ENCODE peak calls at places on chromosomes 3 and 15, in ten cellular contexts. V is psoas muscle, G is stomach, J is astrocyte of the spinal cord, K is right cardiac atrium, M is retinal pigment epithelial cell, Y is MM.1S, O is body of pancreas, T is adrenal gland, L is NB4. F is an unnamed sample.

GRCh38 chr3:14503033-14503705 is 37.0 kb downstream of the GRIP2 start:
- DNase-seq in V (no peak), G (no peak), J (no peak), K (no peak), M (no peak), Y (no peak), O (no peak), T (no peak), L (no peak), F (no peak)

GRCh38 chr3:128917291-128917690 is 37.9 kb downstream of the ACAD9 start:
- DNase-seq in V (no peak), G (no peak), J (no peak), K (no peak), M (no peak), Y (no peak), O (no peak), T (no peak), L (no peak), F (no peak)

GRCh38 chr15:35674873-35675781 is 129.2 kb upstream of the DPH6 start:
- DNase-seq in V (no peak), G (no peak), J (peak; percentile 75), K (no peak), M (no peak), Y (no peak), O (no peak), T (no peak), L (no peak), F (no peak)

GRCh38 chr3:40208251-40208650 is 101.3 kb upstream of the EIF1B start:
- DNase-seq in V (no peak), G (no peak), J (no peak), K (no peak), M (no peak), Y (no peak), O (no peak), T (no peak), L (no peak), F (no peak)

GRCh38 chr3:63791974-63792373 is 27.1 kb upstream of the C3orf49 start:
- DNase-seq in V (no peak), G (no peak), J (peak; percentile 36), K (no peak), M (peak; percentile 22), Y (no peak), O (no peak), T (no peak), L (peak; percentile 25), F (no peak)

GRCh38 chr15:101088788-101089578 is 162.9 kb downstream of the CHSY1 start:
- DNase-seq in V (peak; percentile 78), G (peak; percentile 84), J (peak; percentile 50), K (peak; percentile 76), M (no peak), Y (peak; percentile 64), O (peak; percentile 82), T (peak; percentile 83), L (peak; percentile 68), F (peak; percentile 83)

GRCh38 chr3:6862880-6863195 is 1.9 kb downstream of the GRM7 start:
- DNase-seq in V (no peak), G (no peak), J (no peak), K (no peak), M (no peak), Y (no peak), O (no peak), T (no peak), L (no peak), F (no peak)

GRCh38 chr15:100919481-100920405 is 586 bp downstream of the LRRK1 start:
- DNase-seq in V (peak; percentile 36), G (no peak), J (peak; percentile 20), K (peak; percentile 31), M (no peak), Y (peak; percentile 37), O (peak; percentile 41), T (no peak), L (peak; percentile 63), F (no peak)

GRCh38 chr15:61331019-61331418 is 101.9 kb upstream of the RORA start:
- DNase-seq in V (no peak), G (no peak), J (no peak), K (no peak), M (no peak), Y (no peak), O (no peak), T (no peak), L (no peak), F (no peak)

GRCh38 chr3:99651561-99651960 is 13.2 kb downstream of the COL8A1 start:
- DNase-seq in V (peak; percentile 46), G (no peak), J (peak; percentile 77), K (peak; percentile 52), M (no peak), Y (no peak), O (peak; percentile 12), T (peak; percentile 51), L (no peak), F (no peak)

GRCh38 chr3:29247088-29247745 is 33.7 kb upstream of the RBMS3 start:
- DNase-seq in V (no peak), G (no peak), J (no peak), K (no peak), M (no peak), Y (peak; percentile 9), O (no peak), T (no peak), L (no peak), F (no peak)

GRCh38 chr15:64566629-64567427 is 106.5 kb downstream of the ZNF609 start:
- DNase-seq in V (no peak), G (no peak), J (no peak), K (no peak), M (no peak), Y (no peak), O (no peak), T (no peak), L (peak; percentile 45), F (no peak)

GRCh38 chr15:77440378-77440999 is 19.8 kb downstream of the HMG20A start:
- DNase-seq in V (no peak), G (no peak), J (peak; percentile 69), K (no peak), M (no peak), Y (peak; percentile 67), O (no peak), T (no peak), L (no peak), F (no peak)

GRCh38 chr3:31213869-31214486 is 318.7 kb upstream of the STT3B start:
- DNase-seq in V (no peak), G (no peak), J (no peak), K (no peak), M (no peak), Y (peak; percentile 53), O (no peak), T (no peak), L (peak; percentile 91), F (no peak)
- H3K4me3 ChIP-seq in V (no peak overlapping the region), G (no peak overlapping the region), J (no peak overlapping the region), K (no peak overlapping the region), M (no peak overlapping the region), Y (no peak overlapping the region), O (no peak overlapping the region), T (no peak overlapping the region), L (no peak overlapping the region), F (no peak overlapping the region)

DNA sequence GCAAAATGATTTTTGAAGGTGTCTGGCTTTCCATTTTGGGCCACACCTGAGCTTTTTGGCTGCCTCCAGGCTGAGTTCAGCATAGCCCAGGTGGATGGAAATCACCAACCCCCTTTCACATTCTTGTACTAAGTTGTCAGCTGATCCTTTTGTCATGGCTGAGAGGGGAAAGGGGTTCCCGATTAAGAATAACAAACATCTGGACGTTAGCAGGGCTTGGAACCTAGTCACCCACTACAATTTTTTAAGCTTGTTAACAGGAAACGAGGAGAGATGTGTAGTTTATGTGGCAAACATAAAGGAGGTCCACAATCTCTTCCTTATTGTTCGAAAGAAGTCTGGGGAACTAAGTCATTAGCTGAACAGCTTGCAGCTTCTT is 4.9 kb downstream of the NR2F2 start:
- DNase-seq in V (no peak), G (no peak), J (peak; percentile 40), K (no peak), M (no peak), Y (no peak), O (no peak), T (no peak), L (no peak), F (no peak)
- H3K4me3 ChIP-seq in V (peak overlapping the region; percentile 92), G (peak overlapping the region; percentile 80), J (peak overlapping the region; percentile 99), K (peak overlapping the region; percentile 96), M (peak overlapping the region; percentile 96), Y (no peak overlapping the region), O (peak overlapping the region; percentile 13), T (peak overlapping the region; percentile 91), L (peak overlapping the region; percentile 94), F (peak overlapping the region; percentile 95)

GRCh38 chr15:92745845-92746271 is 90.3 kb upstream of the FAM174B start:
- DNase-seq in V (no peak), G (no peak), J (no peak), K (no peak), M (no peak), Y (no peak), O (peak; percentile 67), T (no peak), L (no peak), F (no peak)
- H3K4me3 ChIP-seq in V (no peak overlapping the region), G (no peak overlapping the region), J (no peak overlapping the region), K (no peak overlapping the region), M (no peak overlapping the region), Y (no peak overlapping the region), O (no peak overlapping the region), T (no peak overlapping the region), L (no peak overlapping the region), F (no peak overlapping the region)

GRCh38 chr3:149131594-149131993 is 2.2 kb downstream of the HPS3 start:
- DNase-seq in V (no peak), G (no peak), J (no peak), K (no peak), M (no peak), Y (no peak), O (no peak), T (no peak), L (no peak), F (no peak)
- H3K4me3 ChIP-seq in V (no peak overlapping the region), G (no peak overlapping the region), J (no peak overlapping the region), K (peak overlapping the region; percentile 9), M (peak overlapping the region; percentile 71), Y (no peak overlapping the region), O (no peak overlapping the region), T (no peak overlapping the region), L (peak overlapping the region; percentile 99), F (no peak overlapping the region)

DNA sequence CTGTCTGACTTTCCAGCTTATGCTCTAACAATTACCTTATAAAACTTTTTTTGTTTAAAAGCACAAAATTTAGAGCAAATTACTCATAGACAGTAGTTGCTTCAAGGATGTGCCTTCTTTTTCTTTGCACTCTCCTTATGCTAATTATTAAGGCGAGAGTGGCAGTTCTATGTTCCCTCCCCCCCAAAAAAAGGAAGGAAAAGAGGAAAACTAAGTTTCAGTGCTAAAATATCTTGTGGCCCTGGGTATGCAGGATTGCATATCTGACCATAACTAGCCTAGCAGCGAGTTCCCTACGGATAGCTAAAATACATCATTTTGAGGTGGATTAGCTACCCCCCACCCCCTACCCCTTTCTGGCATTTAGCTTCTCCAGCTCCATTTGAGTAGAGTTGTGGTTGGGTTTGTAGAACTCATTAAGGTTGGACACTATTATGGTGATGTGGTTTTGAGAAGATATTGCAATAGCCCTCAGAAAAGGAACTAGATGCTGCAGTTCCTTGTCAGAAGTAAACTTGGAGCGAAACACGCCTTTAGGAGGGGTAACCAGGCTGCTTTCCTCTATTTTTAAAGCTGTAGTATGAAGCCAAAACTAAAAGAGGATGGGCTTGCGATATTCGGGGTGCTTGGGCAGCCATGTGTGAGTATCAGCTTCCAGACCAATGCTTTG is 174.6 kb downstream of the AKAP13 start:
- DNase-seq in V (no peak), G (no peak), J (no peak), K (no peak), M (no peak), Y (no peak), O (no peak), T (no peak), L (peak; percentile 94), F (no peak)
- H3K4me3 ChIP-seq in V (peak overlapping the region; percentile 3), G (no peak overlapping the region), J (no peak overlapping the region), K (no peak overlapping the region), M (no peak overlapping the region), Y (no peak overlapping the region), O (no peak overlapping the region), T (no peak overlapping the region), L (peak overlapping the region; percentile 16), F (no peak overlapping the region)

F was measured in ascending aorta.